ENCODE peak calls at places on chromosomes 3 and 15, in eight cellular contexts. One of them, this sample, is unnamed.

GRCh38 chr3:177529716-177530335 is 332.5 kb upstream of the TBL1XR1 start:
- DNase-seq in RPMI7951: no peak
- DNase-seq in activated T-helper 1 cell treated with anti-CD3 and anti-CD28 coated beads, Interleukin-2, amount 50 U/mL, for 16 hours: no peak
- DNase-seq in mesendoderm: no peak
- DNase-seq in naive thymus-derived CD4-positive, alpha-beta T cell: no peak
- DNase-seq in colonic mucosa: no peak
- DNase-seq in uterus: no peak
- DNase-seq in T-helper 9 cell: no peak
- DNase-seq in this sample: no peak

GRCh38 chr3:192727032-192727847 is at the start of gene FGF12:
- DNase-seq in RPMI7951: peak
- DNase-seq in activated T-helper 1 cell treated with anti-CD3 and anti-CD28 coated beads, Interleukin-2, amount 50 U/mL, for 16 hours: no peak
- DNase-seq in mesendoderm: peak
- DNase-seq in naive thymus-derived CD4-positive, alpha-beta T cell: no peak
- DNase-seq in colonic mucosa: peak
- DNase-seq in uterus: peak
- DNase-seq in T-helper 9 cell: no peak
- DNase-seq in this sample: peak

GRCh38 chr15:93152264-93152884 is 63.4 kb upstream of the RGMA start:
- DNase-seq in RPMI7951: no peak
- DNase-seq in activated T-helper 1 cell treated with anti-CD3 and anti-CD28 coated beads, Interleukin-2, amount 50 U/mL, for 16 hours: peak
- DNase-seq in mesendoderm: no peak
- DNase-seq in naive thymus-derived CD4-positive, alpha-beta T cell: no peak
- DNase-seq in colonic mucosa: peak
- DNase-seq in uterus: no peak
- DNase-seq in T-helper 9 cell: peak
- DNase-seq in this sample: no peak

GRCh38 chr15:67504796-67505195 is 16.1 kb upstream of the C15orf61 start:
- DNase-seq in RPMI7951: peak
- DNase-seq in activated T-helper 1 cell treated with anti-CD3 and anti-CD28 coated beads, Interleukin-2, amount 50 U/mL, for 16 hours: no peak
- DNase-seq in mesendoderm: no peak
- DNase-seq in naive thymus-derived CD4-positive, alpha-beta T cell: no peak
- DNase-seq in colonic mucosa: no peak
- DNase-seq in uterus: no peak
- DNase-seq in T-helper 9 cell: no peak
- DNase-seq in this sample: no peak

GRCh38 chr3:5635746-5636145 is 448.2 kb downstream of the EDEM1 start:
- DNase-seq in RPMI7951: no peak
- DNase-seq in activated T-helper 1 cell treated with anti-CD3 and anti-CD28 coated beads, Interleukin-2, amount 50 U/mL, for 16 hours: no peak
- DNase-seq in mesendoderm: peak
- DNase-seq in naive thymus-derived CD4-positive, alpha-beta T cell: no peak
- DNase-seq in colonic mucosa: no peak
- DNase-seq in uterus: no peak
- DNase-seq in T-helper 9 cell: no peak
- DNase-seq in this sample: no peak

GRCh38 chr3:188792788-188793187 is 379.0 kb upstream of the TPRG1 start:
- DNase-seq in RPMI7951: no peak
- DNase-seq in activated T-helper 1 cell treated with anti-CD3 and anti-CD28 coated beads, Interleukin-2, amount 50 U/mL, for 16 hours: no peak
- DNase-seq in mesendoderm: peak
- DNase-seq in naive thymus-derived CD4-positive, alpha-beta T cell: no peak
- DNase-seq in colonic mucosa: no peak
- DNase-seq in uterus: no peak
- DNase-seq in T-helper 9 cell: no peak
- DNase-seq in this sample: no peak

GRCh38 chr3:194255252-194256039 is 95.7 kb downstream of the CPN2 start:
- DNase-seq in RPMI7951: peak
- DNase-seq in activated T-helper 1 cell treated with anti-CD3 and anti-CD28 coated beads, Interleukin-2, amount 50 U/mL, for 16 hours: peak
- DNase-seq in mesendoderm: peak
- DNase-seq in naive thymus-derived CD4-positive, alpha-beta T cell: no peak
- DNase-seq in colonic mucosa: peak
- DNase-seq in uterus: no peak
- DNase-seq in T-helper 9 cell: no peak
- DNase-seq in this sample: no peak

GRCh38 chr3:94345101-94345500 is 282.2 kb downstream of the NSUN3 start:
- DNase-seq in RPMI7951: no peak
- DNase-seq in activated T-helper 1 cell treated with anti-CD3 and anti-CD28 coated beads, Interleukin-2, amount 50 U/mL, for 16 hours: no peak
- DNase-seq in mesendoderm: no peak
- DNase-seq in naive thymus-derived CD4-positive, alpha-beta T cell: no peak
- DNase-seq in colonic mucosa: no peak
- DNase-seq in uterus: no peak
- DNase-seq in T-helper 9 cell: no peak
- DNase-seq in this sample: no peak

GRCh38 chr15:85044251-85044853 is 62.7 kb downstream of the PDE8A start:
- DNase-seq in RPMI7951: peak
- DNase-seq in activated T-helper 1 cell treated with anti-CD3 and anti-CD28 coated beads, Interleukin-2, amount 50 U/mL, for 16 hours: no peak
- DNase-seq in mesendoderm: peak
- DNase-seq in naive thymus-derived CD4-positive, alpha-beta T cell: no peak
- DNase-seq in colonic mucosa: peak
- DNase-seq in uterus: peak
- DNase-seq in T-helper 9 cell: peak
- DNase-seq in this sample: peak

GRCh38 chr3:33439421-33440327 is 531 bp downstream of the UBP1 start:
- DNase-seq in RPMI7951: peak
- DNase-seq in activated T-helper 1 cell treated with anti-CD3 and anti-CD28 coated beads, Interleukin-2, amount 50 U/mL, for 16 hours: peak
- DNase-seq in mesendoderm: peak
- DNase-seq in naive thymus-derived CD4-positive, alpha-beta T cell: peak
- DNase-seq in colonic mucosa: peak
- DNase-seq in uterus: peak
- DNase-seq in T-helper 9 cell: peak
- DNase-seq in this sample: peak

GRCh38 chr3:169453256-169454059 is 210.1 kb downstream of the MECOM start:
- DNase-seq in RPMI7951: no peak
- DNase-seq in activated T-helper 1 cell treated with anti-CD3 and anti-CD28 coated beads, Interleukin-2, amount 50 U/mL, for 16 hours: no peak
- DNase-seq in mesendoderm: no peak
- DNase-seq in naive thymus-derived CD4-positive, alpha-beta T cell: no peak
- DNase-seq in colonic mucosa: no peak
- DNase-seq in uterus: no peak
- DNase-seq in T-helper 9 cell: no peak
- DNase-seq in this sample: no peak

This sample was measured in epithelial cell of esophagus.